ENCODE peak calls at places on chromosomes 13 and 19, in seven cellular contexts. J is kidney, I is Peyer's patch, A is A549, F is heart right ventricle, N is ovary, R is GM23248. O is an unnamed sample. For H3K4me1, the result is how much of the 10 kb centered on the place peaks cover.

GRCh38 chr13:95327190-95327589 is 25.9 kb upstream of the ABCC4 start:
- DNase-seq in A (no peak), R (no peak), I (no peak), F (no peak), N (no peak), J (no peak), O (no peak)

GRCh38 chr19:43594081-43594697 is 1.7 kb downstream of the IRGQ start:
- DNase-seq in A (no peak), R (no peak), F (no peak), N (no peak), I (no peak), J (no peak), O (no peak)

GRCh38 chr13:32733685-32734084 is 147.4 kb downstream of the PDS5B start:
- DNase-seq in A (no peak), F (no peak), N (no peak), I (no peak), J (no peak), R (no peak), O (no peak)

GRCh38 chr19:35417713-35418534 is 30.1 kb upstream of the FFAR2 start:
- DNase-seq in R (no peak), F (no peak), J (no peak), I (no peak), N (no peak), A (no peak), O (no peak)

GRCh38 chr13:99909836-99910619 is 61.5 kb downstream of the ZIC5 start:
- DNase-seq in F (peak), R (no peak), N (no peak), J (no peak), A (no peak), I (no peak), O (no peak)

GRCh38 chr13:73684750-73685149 is 449.5 kb downstream of the KLF12 start:
- DNase-seq in N (no peak), A (no peak), J (no peak), I (no peak), F (no peak), R (no peak), O (no peak)

GRCh38 chr13:64675256-64675892 is 2554.8 kb downstream of the PCDH9 start:
- DNase-seq in F (no peak), N (no peak), R (peak), J (no peak), I (no peak), A (peak), O (no peak)

GRCh38 chr13:84588023-84588422 is 705.7 kb upstream of the SLITRK1 start:
- DNase-seq in A (no peak), N (no peak), F (no peak), J (no peak), R (no peak), I (no peak), O (no peak)

GRCh38 chr19:37304190-37304883 is 66.6 kb upstream of the ZNF527 start:
- DNase-seq in R (no peak), A (no peak), I (no peak), N (no peak), F (peak), J (peak), O (no peak)

GRCh38 chr19:48396010-48396870 is 2.8 kb downstream of the GRIN2D start:
- DNase-seq in R (no peak), I (no peak), J (no peak), N (no peak), A (no peak), F (no peak), O (no peak)

GRCh38 chr19:32017341-32017948 is 328.0 kb upstream of the ZNF507 start:
- DNase-seq in J (no peak), R (peak), N (no peak), I (no peak), A (no peak), F (no peak), O (no peak)

GRCh38 chr13:42798118-42798517 is 16.7 kb downstream of the FAM216B start:
- DNase-seq in N (no peak), A (no peak), R (no peak), J (no peak), I (no peak), F (no peak), O (no peak)

GRCh38 chr13:42707596-42707995 is 73.8 kb upstream of the FAM216B start:
- DNase-seq in J (no peak), I (no peak), R (peak), F (no peak), N (no peak), A (no peak), O (no peak)

GRCh38 chr19:54448037-54448773 is 794 bp upstream of the LENG8 start:
- DNase-seq in R (peak), A (peak), J (peak), N (peak), F (peak), I (peak), O (peak)

GRCh38 chr19:4130635-4131438 is 6.9 kb upstream of the MAP2K2 start:
- DNase-seq in R (peak), N (no peak), F (no peak), A (peak), I (no peak), J (no peak), O (no peak)

GRCh38 chr19:55913643-55914268 is 18.4 kb downstream of the NLRP13 start:
- DNase-seq in R (no peak), A (no peak), F (no peak), J (no peak), N (no peak), I (no peak), O (no peak)

GRCh38 chr19:56900573-56901097 is 60.1 kb upstream of the PEG3 start:
- DNase-seq in R (no peak), A (no peak), N (no peak), F (no peak), I (no peak), J (no peak), O (no peak)

GRCh38 chr13:108102771-108103170 is 112.6 kb downstream of the LIG4 start:
- DNase-seq in R (no peak), I (no peak), J (no peak), F (no peak), N (no peak), A (no peak), O (no peak)

GRCh38 chr13:26742691-26743358 is 17.8 kb downstream of the GPR12 start:
- DNase-seq in A (no peak), J (no peak), F (no peak), R (no peak), I (no peak), N (no peak), O (no peak)

GRCh38 chr13:86810385-86810784 is 860.8 kb upstream of the SLITRK5 start:
- DNase-seq in J (no peak), R (no peak), F (no peak), N (no peak), A (no peak), I (no peak), O (no peak)

GRCh38 chr13:113552079-113552478 is 32.5 kb upstream of the TFDP1 start:
- DNase-seq in N (no peak), I (no peak), F (no peak), R (no peak), A (no peak), J (peak), O (peak)

GRCh38 chr13:26460652-26461051 is 96.8 kb upstream of the WASF3 start:
- DNase-seq in F (peak), R (peak), N (peak), A (no peak), I (no peak), J (peak), O (no peak)

GRCh38 chr19:3404324-3405260 is 38.2 kb downstream of the NFIC start:
- DNase-seq in A (no peak), R (peak), I (no peak), N (peak), F (peak), J (peak), O (peak)

GRCh38 chr19:39137131-39137530 is 11.5 kb downstream of the PAK4 start:
- DNase-seq in J (no peak), I (no peak), N (no peak), A (no peak), R (no peak), F (no peak), O (no peak)

GRCh38 chr19:20471441-20471840 is 94.1 kb downstream of the ZNF737 start:
- DNase-seq in N (no peak), F (no peak), J (no peak), A (no peak), R (no peak), I (no peak), O (no peak)

GRCh38 chr13:44575741-44576395 is at the start of gene TSC22D1:
- DNase-seq in R (peak), A (peak), I (peak), J (peak), F (peak), N (peak), O (peak)

GRCh38 chr13:43405457-43405856 is 381.3 kb downstream of the ENOX1 start:
- DNase-seq in J (no peak), I (no peak), F (no peak), R (peak), A (no peak), N (no peak), O (no peak)

GRCh38 chr13:93769607-93770006 is 543.0 kb downstream of the GPC6 start:
- DNase-seq in N (no peak), R (no peak), A (no peak), I (no peak), F (no peak), J (no peak), O (no peak)

GRCh38 chr13:44837250-44837649 is 152.0 kb downstream of the NUFIP1 start:
- DNase-seq in N (no peak), A (no peak), J (no peak), I (no peak), F (no peak), R (peak), O (no peak)

GRCh38 chr19:50772408-50773311 is 2.4 kb downstream of the GPR32 start:
- DNase-seq in R (peak), I (no peak), J (no peak), N (no peak), A (no peak), F (no peak), O (no peak)

GRCh38 chr19:58356236-58356970 is 3.1 kb upstream of the A1BG start:
- DNase-seq in I (no peak), N (no peak), A (no peak), R (peak), J (peak), F (no peak), O (no peak)

GRCh38 chr19:31326329-31327028 is 22.8 kb downstream of the TSHZ3 start:
- DNase-seq in I (no peak), J (no peak), R (no peak), F (no peak), N (no peak), A (no peak), O (no peak)

GRCh38 chr19:30268601-30269000 is 103.6 kb upstream of the ZNF536 start:
- DNase-seq in R (no peak), A (no peak), J (no peak), I (no peak), N (no peak), F (no peak), O (no peak)

GRCh38 chr13:35988648-35989081 is 142.5 kb downstream of the DCLK1 start:
- DNase-seq in I (no peak), F (no peak), A (no peak), R (peak), N (no peak), J (no peak), O (no peak)

GRCh38 chr19:52248256-52248655 is 21.1 kb upstream of the ZNF766 start:
- DNase-seq in F (peak), N (peak), I (peak), J (no peak), R (peak), A (no peak), O (no peak)

GRCh38 chr13:44199627-44200207 is 173.9 kb upstream of the SERP2 start:
- DNase-seq in I (no peak), R (no peak), A (no peak), J (no peak), F (no peak), N (no peak), O (no peak)

GRCh38 chr13:89862691-89863036 is 1484.8 kb upstream of the MIR17HG start:
- DNase-seq in A (no peak), R (no peak), F (no peak), I (no peak), J (no peak), N (no peak), O (no peak)

GRCh38 chr19:10105241-10106099 is 692 bp upstream of the PPAN start:
- DNase-seq in J (no peak), N (no peak), A (no peak), I (peak), R (peak), F (no peak), O (no peak)

GRCh38 chr19:12611361-12611699 is 610 bp downstream of the ZNF791 start:
- DNase-seq in J (peak), I (peak), R (peak), A (peak), N (peak), F (peak), O (peak)
- H3K4me1 ChIP-seq in J (under half), I (under half), R (under half), A (under half), N (under half), F (under half), O (under half)

DNA sequence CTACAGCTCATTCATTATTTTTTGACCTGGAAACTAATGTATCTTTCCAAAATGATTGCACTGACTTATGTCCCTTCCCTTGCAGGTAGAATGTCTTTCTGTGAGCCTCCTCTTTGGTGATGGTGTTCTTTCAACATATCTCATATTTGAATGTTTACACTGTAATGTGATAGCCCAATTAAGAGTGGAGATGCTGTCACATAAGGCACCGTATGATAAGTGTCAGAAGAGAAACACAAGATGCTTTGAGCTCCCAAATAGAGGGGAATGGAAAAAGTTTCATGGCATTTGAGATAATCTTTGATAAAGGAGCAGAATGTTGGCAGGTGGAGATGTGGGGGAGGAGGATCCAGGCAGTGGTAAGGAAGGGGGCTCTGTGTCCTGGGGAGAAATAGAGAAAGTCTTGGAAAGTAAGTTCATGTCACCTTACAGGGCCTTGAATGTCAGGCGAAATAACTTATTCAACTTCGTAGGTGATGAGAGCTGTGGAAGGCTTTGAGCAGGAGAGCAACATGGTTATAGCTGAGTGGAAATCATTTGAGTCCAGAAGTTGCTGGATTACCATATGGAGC is 10.2 kb upstream of the RNF113B start:
- DNase-seq in F (no peak), I (no peak), A (no peak), J (no peak), N (no peak), R (no peak), O (no peak)
- H3K27ac ChIP-seq in F (no peak), I (no peak), A (no peak), J (peak), N (no peak), R (no peak), O (no peak)

GRCh38 chr13:50078512-50079277 is 63.5 kb downstream of the KCNRG start:
- DNase-seq in J (no peak), N (no peak), F (no peak), I (no peak), A (no peak), R (no peak), O (no peak)
- H3K4me1 ChIP-seq in J (under half), N (under half), F (under half), I (under half), A (under half), R (half or more), O (under half)

DNA sequence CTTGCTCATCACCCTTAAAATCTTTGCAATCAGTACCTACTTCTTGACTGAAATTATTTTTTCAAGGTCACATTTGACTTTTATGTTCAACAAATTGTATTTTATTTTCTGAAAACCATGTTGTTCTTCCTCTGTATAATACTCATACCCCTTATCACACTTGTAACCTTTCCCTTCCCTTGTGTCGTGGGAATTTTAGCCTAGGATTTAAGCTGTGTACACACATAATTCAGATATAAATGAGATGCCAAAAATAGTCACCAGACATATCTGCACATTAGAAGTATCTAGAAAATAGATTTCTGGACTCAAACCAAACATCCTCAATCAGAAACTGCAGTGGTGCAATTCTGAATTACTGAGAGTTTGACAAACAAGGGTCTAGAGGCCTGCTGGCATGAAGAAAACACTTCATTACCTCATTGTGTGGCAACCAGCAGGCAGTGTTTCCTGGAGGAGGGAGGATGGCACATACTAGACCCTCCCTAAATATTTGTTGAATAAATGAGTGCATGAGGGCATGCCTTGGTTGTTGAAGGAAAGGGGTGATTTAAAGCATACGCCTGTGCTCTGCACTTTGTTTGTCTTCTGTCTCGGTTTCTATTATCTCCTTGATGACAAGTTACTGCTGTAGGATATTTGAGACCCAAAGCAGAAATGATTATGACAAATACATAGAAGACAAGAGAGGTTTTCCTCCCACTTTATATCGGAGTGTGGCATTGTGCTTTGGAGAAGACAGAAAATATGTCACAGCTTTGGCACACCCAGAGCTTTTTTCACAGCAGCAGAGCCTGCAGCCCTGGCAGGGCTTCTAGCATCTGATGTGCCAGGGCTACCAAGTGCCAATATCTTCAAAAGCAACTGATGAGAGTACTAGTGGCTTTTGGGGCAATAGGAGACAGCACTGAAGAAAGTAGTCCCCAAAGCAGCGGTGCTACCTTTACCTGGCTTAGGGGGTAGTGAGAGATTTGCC is 881.1 kb downstream of the PCDH9 start:
- DNase-seq in R (no peak), N (no peak), F (peak), A (no peak), J (no peak), I (no peak), O (no peak)
- H3K27ac ChIP-seq in R (no peak), N (no peak), F (no peak), A (no peak), J (no peak), I (no peak), O (no peak)

GRCh38 chr13:23671902-23672301 is 101.7 kb downstream of the TNFRSF19 start:
- DNase-seq in N (no peak), A (no peak), R (peak), J (no peak), F (no peak), I (no peak), O (no peak)

GRCh38 chr13:23674795-23675640 is 104.8 kb downstream of the TNFRSF19 start:
- DNase-seq in N (no peak), R (peak), F (no peak), A (peak), I (no peak), J (no peak), O (no peak)

GRCh38 chr13:23672616-23673015 is 102.4 kb downstream of the TNFRSF19 start:
- DNase-seq in J (no peak), F (no peak), I (no peak), N (no peak), R (no peak), A (no peak), O (no peak)

GRCh38 chr13:23673354-23673753 is 103.1 kb downstream of the TNFRSF19 start:
- DNase-seq in A (no peak), N (no peak), I (no peak), R (peak), F (peak), J (no peak), O (no peak)

DNA sequence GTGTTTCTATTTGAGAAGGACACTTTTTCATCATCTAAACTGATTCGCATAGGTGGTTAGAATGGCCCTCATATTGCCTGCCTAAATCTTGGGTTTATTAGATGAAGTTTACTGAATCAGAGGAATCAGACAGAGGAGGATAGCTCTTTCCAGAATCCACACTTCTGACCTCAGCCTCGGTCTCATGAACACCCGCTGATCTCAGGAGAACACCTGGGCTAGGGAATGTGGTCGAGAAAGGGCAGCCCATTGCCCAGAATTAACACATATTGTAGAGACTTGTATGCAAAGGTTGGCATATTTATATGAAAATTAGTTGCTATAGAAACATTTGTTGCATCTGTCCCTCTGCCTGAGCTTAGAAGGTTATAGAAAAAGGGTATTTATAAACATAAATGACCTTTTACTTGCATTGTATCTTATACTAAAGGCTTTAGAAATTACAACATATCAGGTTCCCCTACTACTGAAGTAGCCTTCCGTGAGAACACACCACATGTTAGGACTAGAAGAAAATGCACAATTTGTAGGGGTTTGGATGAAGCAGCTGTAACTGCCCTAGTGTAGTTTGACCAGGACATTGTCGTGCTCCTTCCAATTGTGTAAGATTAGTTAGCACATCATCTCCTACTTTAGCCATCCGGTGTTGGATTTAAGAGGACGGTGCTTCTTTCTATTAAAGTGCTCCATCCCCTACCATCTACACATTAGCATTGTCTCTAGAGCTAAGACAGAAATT is 103.8 kb downstream of the TNFRSF19 start:
- DNase-seq in I (no peak), R (peak), F (no peak), N (no peak), J (no peak), A (no peak), O (no peak)
- H3K4me1 ChIP-seq in I (under half), R (half or more), F (under half), N (under half), J (under half), A (under half), O (under half)

GRCh38 chr13:110348751-110349150 is 41.7 kb downstream of the COL4A2 start:
- DNase-seq in F (no peak), I (no peak), N (no peak), J (no peak), R (no peak), A (no peak), O (no peak)

GRCh38 chr13:110349239-110349638 is 42.2 kb downstream of the COL4A2 start:
- DNase-seq in I (no peak), J (no peak), R (no peak), F (no peak), N (no peak), A (no peak), O (no peak)

GRCh38 chr13:110351636-110352420 is 44.7 kb downstream of the COL4A2 start:
- DNase-seq in N (no peak), R (peak), J (no peak), F (no peak), I (no peak), A (no peak), O (no peak)

GRCh38 chr13:110352735-110353134 is 45.7 kb downstream of the COL4A2 start:
- DNase-seq in I (no peak), A (no peak), N (no peak), R (no peak), J (no peak), F (no peak), O (no peak)

GRCh38 chr13:110350509-110350908 is 43.4 kb downstream of the COL4A2 start:
- DNase-seq in J (no peak), N (no peak), A (no peak), R (no peak), F (no peak), I (no peak), O (no peak)
- H3K27ac ChIP-seq in J (no peak), N (no peak), A (peak), R (no peak), F (peak), I (no peak), O (no peak)